ENCODE peak calls at places on chromosomes 13 and 19, in seven cellular contexts. M is GM12878, K is HepG2, G is HCT116, O is H1, N is SK-N-SH, R is K562. F is an unnamed sample.
A peak's percentile ranks its signal among the peaks of the same experiment; 100 is the strongest.

GRCh38 chr13:48954086-48954485 is 21.6 kb upstream of the FNDC3A start:
- DNase-seq in M (no peak), K (peak; percentile 15), G (no peak), O (no peak), N (no peak), R (no peak), F (no peak)

GRCh38 chr13:41461527-41462124 is 4.3 kb downstream of the RGCC start:
- DNase-seq in M (no peak), K (no peak), G (no peak), O (no peak), N (no peak), R (no peak), F (no peak)

GRCh38 chr19:2426661-2427322 is 594 bp downstream of the TIMM13 start:
- DNase-seq in M (no peak), K (peak; percentile 64), G (peak; percentile 16), O (peak; percentile 79), N (peak; percentile 94), R (peak; percentile 90), F (peak; percentile 37)

GRCh38 chr19:23917856-23918255 is 3.2 kb downstream of the ZNF726 start:
- DNase-seq in M (no peak), K (no peak), G (no peak), O (no peak), N (no peak), R (no peak), F (peak; percentile 8)

GRCh38 chr19:18194554-18195238 is 1.7 kb downstream of the MPV17L2 start:
- DNase-seq in M (no peak), K (no peak), G (no peak), O (peak; percentile 76), N (peak; percentile 88), R (peak; percentile 86), F (peak; percentile 36)

GRCh38 chr13:53131361-53131760 is 102.7 kb downstream of the OLFM4 start:
- DNase-seq in M (no peak), K (no peak), G (no peak), O (no peak), N (no peak), R (no peak), F (no peak)

GRCh38 chr13:90246946-90247345 is 1100.5 kb upstream of the MIR17HG start:
- DNase-seq in M (no peak), K (no peak), G (no peak), O (no peak), N (no peak), R (no peak), F (no peak)

GRCh38 chr13:110138009-110138699 is 168.8 kb downstream of the COL4A1 start:
- DNase-seq in M (peak; percentile 36), K (peak; percentile 8), G (peak; percentile 36), O (no peak), N (peak; percentile 79), R (peak; percentile 21), F (peak; percentile 65)

GRCh38 chr19:16190736-16191135 is 5.5 kb downstream of the FAM32A start:
- DNase-seq in M (no peak), K (no peak), G (no peak), O (no peak), N (no peak), R (no peak), F (no peak)

GRCh38 chr13:98435356-98435755 is 141.6 kb downstream of the STK24 start:
- DNase-seq in M (no peak), K (no peak), G (no peak), O (no peak), N (no peak), R (no peak), F (no peak)

GRCh38 chr13:38415233-38415632 is 65.6 kb downstream of the UFM1 start:
- DNase-seq in M (peak; percentile 72), K (no peak), G (no peak), O (no peak), N (no peak), R (no peak), F (no peak)

GRCh38 chr19:2853015-2853606 is 11.8 kb downstream of the ZNF555 start:
- DNase-seq in M (no peak), K (no peak), G (no peak), O (no peak), N (no peak), R (no peak), F (no peak)

GRCh38 chr13:33125821-33126570 is 109.8 kb downstream of the KL start:
- DNase-seq in M (no peak), K (peak; percentile 99), G (peak; percentile 87), O (no peak), N (no peak), R (no peak), F (no peak)

DNA sequence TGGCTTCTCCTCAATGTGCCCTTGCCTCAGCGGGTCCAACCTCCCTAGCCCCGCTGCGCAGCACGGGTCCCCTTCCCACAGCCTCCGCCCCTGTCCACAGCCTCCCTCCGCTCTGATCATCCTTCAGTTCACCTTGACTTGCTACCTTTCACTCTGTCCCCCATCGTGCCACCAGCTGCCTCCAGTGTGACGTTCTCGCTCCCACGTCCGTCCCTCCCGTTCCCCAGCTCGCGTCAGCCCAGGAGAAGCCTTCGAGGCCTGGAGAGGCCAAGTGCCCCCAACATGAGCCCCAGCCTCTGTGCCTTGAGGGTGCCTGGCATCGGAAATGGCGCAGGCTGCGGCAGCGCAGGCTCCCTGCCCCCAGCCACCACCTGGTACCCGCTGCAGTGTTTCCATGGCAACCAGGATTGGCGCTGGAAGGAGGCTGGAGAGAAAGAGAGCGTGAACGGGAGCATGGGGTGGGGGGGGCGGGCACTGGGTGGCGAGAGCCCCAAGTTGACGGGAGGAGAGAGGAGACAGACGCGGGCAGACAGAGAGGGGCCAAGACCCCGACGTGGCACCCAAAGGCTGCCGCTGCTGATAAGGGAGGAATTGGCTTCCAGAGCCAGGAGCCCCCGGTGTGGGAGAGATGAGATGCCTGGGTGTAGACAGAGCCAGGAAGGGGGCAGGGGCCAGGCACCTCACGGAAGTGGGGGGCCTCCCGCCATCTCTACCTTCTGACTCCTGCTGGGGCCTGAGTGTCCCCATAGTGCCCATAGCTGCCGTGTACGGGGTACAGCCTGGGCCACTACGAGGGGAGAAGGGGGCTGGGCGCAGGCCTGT is 844 bp upstream of the ASPDH start:
- DNase-seq in M (no peak), K (no peak), G (no peak), O (no peak), N (peak; percentile 95), R (no peak), F (no peak)
- TF ChIP-seq JUND in M (no peak), K (no peak), G (no peak), O (no peak), N (no peak), R (no peak), F (no peak)

GRCh38 chr13:30334663-30335386 is 27.5 kb upstream of the KATNAL1 start:
- DNase-seq in M (no peak), K (peak; percentile 80), G (peak; percentile 59), O (peak; percentile 63), N (peak; percentile 38), R (peak; percentile 43), F (peak; percentile 72)

GRCh38 chr13:30325668-30326067 is 18.3 kb upstream of the KATNAL1 start:
- DNase-seq in M (no peak), K (no peak), G (no peak), O (no peak), N (no peak), R (no peak), F (no peak)

GRCh38 chr13:30329009-30329585 is 21.7 kb upstream of the KATNAL1 start:
- DNase-seq in M (no peak), K (no peak), G (no peak), O (no peak), N (no peak), R (no peak), F (no peak)

GRCh38 chr13:30333601-30334000 is 26.2 kb upstream of the KATNAL1 start:
- DNase-seq in M (no peak), K (no peak), G (no peak), O (no peak), N (no peak), R (no peak), F (no peak)

GRCh38 chr13:30331331-30331771 is 24.0 kb upstream of the KATNAL1 start:
- DNase-seq in M (no peak), K (no peak), G (no peak), O (no peak), N (no peak), R (no peak), F (no peak)
- TF ChIP-seq JUND in M (no peak), K (no peak), G (no peak), O (no peak), N (no peak), R (no peak), F (no peak)

DNA sequence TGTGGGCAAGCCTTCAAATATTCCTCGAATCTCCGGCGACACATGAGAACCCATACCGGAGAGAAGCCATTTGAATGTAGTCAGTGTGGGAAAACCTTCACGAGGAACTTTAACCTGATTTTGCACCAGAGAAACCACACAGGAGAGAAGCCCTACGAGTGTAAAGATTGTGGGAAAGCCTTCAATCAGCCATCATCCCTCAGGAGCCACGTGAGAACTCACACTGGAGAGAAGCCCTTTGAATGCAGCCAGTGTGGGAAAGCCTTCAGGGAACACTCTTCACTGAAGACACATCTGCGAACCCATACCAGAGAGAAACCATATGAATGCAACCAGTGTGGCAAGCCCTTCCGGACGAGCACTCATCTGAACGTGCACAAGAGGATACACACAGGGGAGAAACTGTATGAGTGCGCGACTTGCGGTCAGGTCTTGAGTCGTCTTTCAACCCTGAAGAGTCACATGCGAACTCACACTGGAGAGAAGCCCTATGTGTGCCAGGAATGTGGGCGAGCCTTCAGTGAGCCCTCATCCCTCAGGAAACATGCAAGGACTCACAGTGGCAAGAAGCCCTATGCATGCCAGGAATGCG is 28.8 kb downstream of the ZNF333 start:
- DNase-seq in M (no peak), K (no peak), G (no peak), O (no peak), N (no peak), R (no peak), F (no peak)
- TF ChIP-seq JUND in M (no peak), K (no peak), G (no peak), O (no peak), N (no peak), R (no peak), F (no peak)

DNA sequence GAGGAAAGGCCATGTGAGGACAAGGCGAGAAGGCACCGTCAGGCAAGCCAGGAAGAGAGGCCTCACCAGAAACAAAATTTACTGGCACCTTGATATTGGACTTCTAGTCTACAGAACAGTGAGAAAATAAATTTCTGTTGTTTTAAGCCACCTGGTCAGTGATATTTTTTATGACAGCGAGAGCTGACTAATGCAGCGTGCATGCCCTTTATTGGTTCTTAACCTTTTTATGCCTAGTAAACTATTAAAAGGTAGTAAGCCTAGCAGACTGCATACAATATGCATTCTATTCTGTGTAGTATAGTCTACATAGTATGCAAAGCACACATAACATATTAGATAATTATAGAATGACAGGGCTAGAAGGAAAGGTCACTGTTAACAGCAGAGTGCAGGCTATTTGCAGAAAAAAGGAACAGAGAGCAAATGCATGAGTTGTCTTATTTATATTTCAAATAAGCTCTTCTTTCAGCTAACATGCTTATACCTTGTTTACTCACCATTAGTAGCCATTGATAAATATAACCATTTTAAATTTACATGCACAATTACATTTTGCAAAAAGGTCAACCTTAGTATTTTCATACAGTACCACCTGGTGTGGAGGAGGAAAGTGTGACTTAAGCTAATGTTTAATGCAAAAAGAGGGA is 25.3 kb upstream of the KATNAL1 start:
- DNase-seq in M (no peak), K (no peak), G (no peak), O (no peak), N (no peak), R (no peak), F (no peak)
- TF ChIP-seq JUND in M (no peak), K (no peak), G (no peak), O (no peak), N (no peak), R (no peak), F (no peak)

DNA sequence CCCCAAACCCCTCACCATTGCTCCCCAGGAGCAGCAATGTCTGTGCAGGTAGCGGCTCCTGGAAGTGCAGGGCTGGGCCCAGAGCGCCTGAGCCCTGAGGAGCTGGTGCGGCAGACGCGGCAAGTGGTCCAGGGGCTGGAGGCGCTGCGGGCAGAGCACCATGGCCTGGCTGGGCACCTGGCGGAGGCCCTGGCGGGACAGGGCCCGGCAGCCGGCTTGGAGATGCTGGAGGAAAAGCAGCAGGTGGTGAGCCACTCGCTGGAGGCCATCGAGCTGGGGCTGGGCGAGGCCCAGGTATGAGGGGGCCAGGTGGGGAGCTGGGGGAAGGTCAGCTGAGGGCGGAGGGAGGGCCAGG is 4.9 kb downstream of the KLC3 start:
- DNase-seq in M (no peak), K (no peak), G (no peak), O (no peak), N (no peak), R (no peak), F (no peak)
- TF ChIP-seq JUND in M (no peak), K (no peak), G (no peak), O (no peak), N (no peak), R (no peak), F (no peak)

F was measured in T47D.